ENCODE peak calls at places on chromosomes 11 and 22, in four cellular contexts. One of them, this sample, is unnamed.

GRCh38 chr22:46791201-46791731 is 28.8 kb downstream of the TBC1D22A start:
- DNase-seq in RPMI8226: no peak
- DNase-seq in skeletal muscle cell: no peak
- DNase-seq in NCI-H510A treated with DMSO at 0.1 percent for 48 hours: no peak
- DNase-seq in this sample: peak

GRCh38 chr11:47861762-47862161 is 13.6 kb upstream of the NUP160 start:
- DNase-seq in skeletal muscle cell: no peak
- DNase-seq in NCI-H510A treated with DMSO at 0.1 percent for 48 hours: no peak
- DNase-seq in RPMI8226: no peak
- DNase-seq in this sample: no peak

GRCh38 chr22:28795071-28795693 is 5.2 kb downstream of the XBP1 start:
- DNase-seq in NCI-H510A treated with DMSO at 0.1 percent for 48 hours: no peak
- DNase-seq in skeletal muscle cell: no peak
- DNase-seq in RPMI8226: no peak
- DNase-seq in this sample: no peak

GRCh38 chr11:12917830-12918229 is 91.3 kb upstream of the RASSF10 start:
- DNase-seq in RPMI8226: no peak
- DNase-seq in NCI-H510A treated with DMSO at 0.1 percent for 48 hours: no peak
- DNase-seq in skeletal muscle cell: no peak
- DNase-seq in this sample: no peak

GRCh38 chr11:15707971-15708370 is 593.2 kb downstream of the INSC start:
- DNase-seq in skeletal muscle cell: no peak
- DNase-seq in NCI-H510A treated with DMSO at 0.1 percent for 48 hours: peak
- DNase-seq in RPMI8226: no peak
- DNase-seq in this sample: no peak

GRCh38 chr22:44997060-44997459 is 12.7 kb downstream of the PHF21B start:
- DNase-seq in NCI-H510A treated with DMSO at 0.1 percent for 48 hours: no peak
- DNase-seq in RPMI8226: no peak
- DNase-seq in skeletal muscle cell: no peak
- DNase-seq in this sample: no peak

GRCh38 chr11:45964911-45965389 is 42.5 kb downstream of the LARGE2 start:
- DNase-seq in RPMI8226: peak
- DNase-seq in skeletal muscle cell: no peak
- DNase-seq in NCI-H510A treated with DMSO at 0.1 percent for 48 hours: peak
- DNase-seq in this sample: peak

GRCh38 chr11:123454060-123454651 is 24.1 kb downstream of the GRAMD1B start:
- DNase-seq in NCI-H510A treated with DMSO at 0.1 percent for 48 hours: no peak
- DNase-seq in RPMI8226: peak
- DNase-seq in skeletal muscle cell: no peak
- DNase-seq in this sample: peak

GRCh38 chr11:124799384-124800225 is 601 bp downstream of the MSANTD2 start:
- DNase-seq in skeletal muscle cell: no peak
- DNase-seq in RPMI8226: peak
- DNase-seq in NCI-H510A treated with DMSO at 0.1 percent for 48 hours: peak
- DNase-seq in this sample: peak

GRCh38 chr11:77202941-77203900 is 75.2 kb downstream of the MYO7A start:
- DNase-seq in NCI-H510A treated with DMSO at 0.1 percent for 48 hours: no peak
- DNase-seq in skeletal muscle cell: no peak
- DNase-seq in RPMI8226: no peak
- DNase-seq in this sample: peak

GRCh38 chr11:119505861-119506260 is 82.9 kb upstream of the THY1 start:
- DNase-seq in skeletal muscle cell: peak
- DNase-seq in NCI-H510A treated with DMSO at 0.1 percent for 48 hours: no peak
- DNase-seq in RPMI8226: no peak
- DNase-seq in this sample: no peak

GRCh38 chr11:27720277-27720830 is 20.1 kb upstream of the BDNF start:
- DNase-seq in RPMI8226: peak
- DNase-seq in skeletal muscle cell: no peak
- DNase-seq in NCI-H510A treated with DMSO at 0.1 percent for 48 hours: no peak
- DNase-seq in this sample: no peak

GRCh38 chr11:79258606-79259005 is 182.2 kb downstream of the TENM4 start:
- DNase-seq in skeletal muscle cell: no peak
- DNase-seq in NCI-H510A treated with DMSO at 0.1 percent for 48 hours: no peak
- DNase-seq in RPMI8226: no peak
- DNase-seq in this sample: no peak

GRCh38 chr11:122512688-122513087 is 142.8 kb upstream of the UBASH3B start:
- DNase-seq in NCI-H510A treated with DMSO at 0.1 percent for 48 hours: no peak
- DNase-seq in RPMI8226: no peak
- DNase-seq in skeletal muscle cell: no peak
- DNase-seq in this sample: no peak